ENCODE peak calls at places on chromosomes 11 and 22, in five cellular contexts. Z, S, O, B and V are unnamed samples.

GRCh38 chr11:43579171-43579918 is 101.2 kb upstream of the HSD17B12 start:
- DNase-seq in Z (no peak), S (peak), O (peak), B (no peak), V (no peak)

GRCh38 chr11:1953489-1954284 is 6.6 kb downstream of the MRPL23 start:
- DNase-seq in Z (no peak), S (no peak), O (no peak), B (peak), V (no peak)

GRCh38 chr11:2778630-2779498 is 79.1 kb upstream of the KCNQ1OT1 start:
- DNase-seq in Z (peak), S (peak), O (peak), B (peak), V (peak)

GRCh38 chr11:14184548-14184947 is 174.4 kb downstream of the RRAS2 start:
- DNase-seq in Z (no peak), S (peak), O (no peak), B (no peak), V (no peak)

GRCh38 chr11:65546217-65546958 is 11.8 kb downstream of the LTBP3 start:
- DNase-seq in Z (peak), S (peak), O (peak), B (peak), V (peak)

GRCh38 chr11:129315781-129316579 is 59.7 kb upstream of the BARX2 start:
- DNase-seq in Z (no peak), S (no peak), O (peak), B (peak), V (peak)

GRCh38 chr11:122101625-122102291 is 14.3 kb downstream of the BLID start:
- DNase-seq in Z (peak), S (peak), O (peak), B (peak), V (peak)

GRCh38 chr22:30647536-30647935 is 12.0 kb downstream of the SLC35E4 start:
- DNase-seq in Z (no peak), S (no peak), O (no peak), B (no peak), V (no peak)

GRCh38 chr22:29152381-29153138 is 53.1 kb upstream of the EMID1 start:
- DNase-seq in Z (no peak), S (no peak), O (no peak), B (no peak), V (no peak)

GRCh38 chr22:20582171-20582511 is 74.7 kb downstream of the MED15 start:
- DNase-seq in Z (no peak), S (no peak), O (no peak), B (no peak), V (no peak)

GRCh38 chr11:14612624-14613023 is 31.0 kb upstream of the PDE3B start:
- DNase-seq in Z (no peak), S (no peak), O (peak), B (no peak), V (no peak)

GRCh38 chr11:122071680-122072321 is 44.2 kb downstream of the BLID start:
- DNase-seq in Z (no peak), S (no peak), O (no peak), B (no peak), V (no peak)

GRCh38 chr11:103877221-103877620 is 159.2 kb upstream of the DDI1 start:
- DNase-seq in Z (no peak), S (no peak), O (peak), B (no peak), V (no peak)

GRCh38 chr11:64321533-64321932 is 3.6 kb downstream of the PRDX5 start:
- DNase-seq in Z (no peak), S (no peak), O (peak), B (no peak), V (peak)

GRCh38 chr11:94753630-94754029 is 14.5 kb upstream of the AMOTL1 start:
- DNase-seq in Z (no peak), S (no peak), O (no peak), B (no peak), V (no peak)

GRCh38 chr22:29039148-29039547 is 22.5 kb downstream of the C22orf31 start:
- DNase-seq in Z (no peak), S (no peak), O (no peak), B (no peak), V (no peak)

GRCh38 chr11:101867951-101868350 is 46.9 kb upstream of the CEP126 start:
- DNase-seq in Z (no peak), S (no peak), O (no peak), B (no peak), V (no peak)

GRCh38 chr22:25900880-25901279 is 158.9 kb downstream of the MYO18B start:
- DNase-seq in Z (no peak), S (no peak), O (no peak), B (peak), V (no peak)

GRCh38 chr22:21931056-21931455 is 21.6 kb downstream of the PPM1F start:
- DNase-seq in Z (no peak), S (no peak), O (no peak), B (no peak), V (no peak)

GRCh38 chr11:8740156-8740555 is 57.6 kb downstream of the RPL27A start:
- DNase-seq in Z (no peak), S (no peak), O (no peak), B (no peak), V (no peak)

GRCh38 chr11:86741489-86742435 is 58.6 kb upstream of the PRSS23 start:
- DNase-seq in Z (no peak), S (no peak), O (peak), B (no peak), V (no peak)

GRCh38 chr11:27718346-27718852 is 18.1 kb upstream of the BDNF start:
- DNase-seq in Z (no peak), S (peak), O (peak), B (no peak), V (peak)

GRCh38 chr11:69696749-69697488 is 6.9 kb downstream of the FGF19 start:
- DNase-seq in Z (no peak), S (peak), O (no peak), B (no peak), V (no peak)

GRCh38 chr22:39278040-39278439 is 33.3 kb upstream of the PDGFB start:
- DNase-seq in Z (peak), S (no peak), O (no peak), B (no peak), V (no peak)

GRCh38 chr11:57885298-57886035 is 123.9 kb downstream of the CTNND1 start:
- DNase-seq in Z (no peak), S (peak), O (peak), B (no peak), V (no peak)

GRCh38 chr22:43587574-43587973 is 175.8 kb downstream of the MPPED1 start:
- DNase-seq in Z (no peak), S (no peak), O (no peak), B (no peak), V (no peak)

DNA sequence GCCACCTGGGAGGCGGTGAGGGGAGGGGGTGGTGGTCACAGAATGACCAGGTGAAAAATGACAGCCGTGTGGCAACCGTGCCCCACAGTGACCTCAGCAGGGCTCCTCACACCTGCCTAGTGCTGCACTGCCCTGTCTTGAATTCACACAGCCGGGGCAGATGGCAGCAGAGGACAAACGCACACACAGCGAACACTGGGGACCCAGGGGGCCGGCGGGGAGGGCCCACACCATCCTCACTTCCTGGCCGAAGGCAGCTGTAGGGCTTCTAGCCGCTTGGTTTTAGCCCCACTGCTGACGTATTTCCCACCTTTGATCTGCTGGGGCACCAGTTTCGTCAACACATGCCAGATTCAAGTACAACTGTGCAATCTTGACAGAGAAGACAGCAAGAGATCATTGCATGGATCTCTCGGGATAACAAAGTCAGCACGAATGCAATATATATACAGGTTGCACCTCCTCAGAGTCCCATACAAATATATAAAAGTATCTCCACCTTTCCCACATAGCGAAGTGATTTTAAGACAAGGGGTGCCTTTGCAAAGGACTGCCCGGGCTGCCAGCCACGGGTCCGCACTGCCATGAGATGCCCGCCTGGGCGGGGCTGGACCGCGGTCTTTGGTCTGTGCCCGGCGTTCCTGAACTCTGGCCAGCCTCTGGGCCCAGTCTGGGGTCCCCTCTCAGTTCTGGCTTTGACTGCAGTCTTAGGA is 26.9 kb downstream of the TRMU start:
- DNase-seq in Z (no peak), S (no peak), O (no peak), B (no peak), V (peak)
- TF ChIP-seq CTCF in Z (no peak), S (no peak), O (no peak), B (no peak), V (no peak)

DNA sequence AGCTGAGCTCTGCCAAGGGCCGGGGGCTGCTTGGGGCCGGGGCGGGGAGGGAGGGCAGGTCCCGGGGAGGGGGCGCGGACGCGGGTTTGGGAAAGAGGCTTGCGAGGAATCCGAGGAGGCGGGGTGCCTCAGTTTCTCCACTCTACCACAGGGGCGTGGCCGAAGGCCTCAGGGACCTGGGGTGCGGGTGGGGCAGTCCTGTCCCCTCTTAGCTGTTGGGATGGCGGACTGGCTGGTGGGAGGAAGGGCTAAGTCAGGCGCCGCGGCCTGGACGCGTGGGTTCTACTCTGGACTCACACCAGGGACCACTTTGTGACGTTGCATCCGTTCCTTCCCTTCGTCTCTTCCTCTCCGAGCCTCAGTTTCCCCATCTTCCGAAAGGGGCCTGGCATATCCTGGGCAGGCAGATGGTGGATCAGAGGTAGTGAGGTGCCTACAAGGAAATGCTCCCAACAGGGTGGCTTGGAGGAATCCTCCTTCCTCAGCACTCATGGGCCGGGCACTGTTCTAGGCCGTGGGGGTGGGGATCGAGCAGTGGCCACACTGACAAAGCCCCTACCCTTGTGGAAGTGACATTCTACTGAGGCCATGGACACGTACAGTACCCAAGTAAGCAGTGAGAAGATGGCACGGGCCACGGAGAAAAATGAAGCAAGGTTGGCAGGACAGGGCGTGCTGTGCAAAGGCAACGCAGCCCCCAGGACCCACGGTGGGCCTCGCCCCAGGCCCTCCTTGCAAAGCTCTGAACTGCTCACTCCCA is 13.2 kb downstream of the IGLL1 start:
- DNase-seq in Z (no peak), S (no peak), O (no peak), B (no peak), V (no peak)
- TF ChIP-seq CTCF in Z (no peak), S (no peak), O (no peak), B (no peak), V (no peak)

DNA sequence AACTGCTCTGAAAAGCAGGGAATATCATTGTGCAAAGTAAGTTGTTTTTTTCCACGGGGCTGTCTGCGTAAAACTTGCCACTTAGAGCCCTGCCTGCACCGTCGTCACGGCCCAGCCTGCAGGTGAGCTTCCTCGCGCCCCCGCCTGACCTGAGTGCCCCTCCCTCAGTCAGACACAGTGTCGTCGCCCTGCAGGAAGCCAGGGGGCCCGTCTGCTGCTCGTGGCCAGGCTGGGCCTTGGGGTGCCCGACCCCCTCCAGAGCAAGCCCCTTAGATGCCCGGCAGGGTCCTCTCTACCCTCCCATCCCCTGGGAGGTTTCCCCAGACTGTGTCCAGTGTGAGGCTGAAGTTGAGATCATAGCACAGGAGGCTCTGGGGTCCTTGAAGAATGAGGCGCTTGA is 31.6 kb downstream of the SBF1 start:
- DNase-seq in Z (peak), S (no peak), O (no peak), B (no peak), V (no peak)
- TF ChIP-seq CTCF in Z (no peak), S (no peak), O (no peak), B (no peak), V (no peak)

GRCh38 chr22:24128631-24129601 is 52.4 kb upstream of the SUSD2 start:
- DNase-seq in Z (no peak), S (no peak), O (no peak), B (no peak), V (no peak)

GRCh38 chr22:24137595-24137994 is 43.7 kb upstream of the SUSD2 start:
- DNase-seq in Z (no peak), S (no peak), O (peak), B (no peak), V (no peak)

GRCh38 chr22:24129980-24130379 is 51.3 kb upstream of the SUSD2 start:
- DNase-seq in Z (no peak), S (no peak), O (no peak), B (no peak), V (no peak)

GRCh38 chr22:24134090-24134846 is 47.0 kb upstream of the SUSD2 start:
- DNase-seq in Z (no peak), S (peak), O (no peak), B (no peak), V (peak)

DNA sequence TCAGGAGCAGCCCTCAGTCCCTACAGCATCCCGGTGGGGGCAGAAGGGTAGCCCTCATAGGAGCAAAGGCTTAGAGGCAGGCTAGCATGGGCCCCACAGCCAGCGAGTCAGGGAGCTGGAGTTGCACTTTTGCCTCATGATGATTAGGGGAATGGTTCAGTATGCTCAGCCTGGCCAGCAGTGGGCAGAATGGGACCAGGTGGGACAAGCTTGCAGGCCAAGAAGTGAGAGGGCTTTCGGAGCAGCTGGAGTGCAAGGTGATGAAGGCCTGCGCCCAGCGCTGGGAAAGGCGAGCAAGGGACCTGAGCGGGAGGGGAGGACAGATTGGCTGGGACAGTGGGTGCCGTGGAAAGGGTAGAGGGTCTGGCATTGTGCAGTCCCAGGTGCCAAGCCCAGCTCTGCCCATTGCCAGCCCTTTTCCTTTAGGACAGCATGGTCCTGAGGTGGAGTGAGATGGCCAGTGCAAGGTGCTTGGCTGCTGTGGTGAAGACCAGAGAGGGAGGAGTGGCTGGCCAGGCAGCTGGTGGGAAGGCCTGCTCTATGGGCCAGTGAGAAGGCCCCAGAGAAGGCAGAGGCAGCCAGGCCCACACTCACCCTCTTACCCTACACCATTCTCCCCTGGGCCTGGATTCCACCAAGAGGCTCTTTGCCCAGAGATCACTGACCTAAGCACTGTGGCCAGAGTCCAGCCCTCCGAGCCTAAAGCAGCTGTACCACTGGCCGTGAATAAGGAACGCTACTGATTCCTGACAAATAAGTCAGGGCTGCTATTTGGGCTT is 47.9 kb upstream of the SUSD2 start:
- DNase-seq in Z (no peak), S (peak), O (no peak), B (no peak), V (no peak)
- TF ChIP-seq CTCF in Z (no peak), S (peak), O (peak), B (no peak), V (peak)